ENCODE peak calls at places on chromosomes 12 and 14, in six cellular contexts. One of them, this sample, is unnamed.

GRCh38 chr14:65370890-65371289 is 41.6 kb upstream of the FUT8 start:
- DNase-seq in A549: no peak
- DNase-seq in GM12878: no peak
- DNase-seq in K562: no peak
- DNase-seq in endothelial cell of umbilical vein: no peak
- DNase-seq in HepG2: no peak
- DNase-seq in this sample: no peak

GRCh38 chr14:99264691-99265090 is 7.3 kb downstream of the BCL11B start:
- DNase-seq in A549: no peak
- DNase-seq in endothelial cell of umbilical vein: no peak
- DNase-seq in GM12878: no peak
- DNase-seq in HepG2: no peak
- DNase-seq in K562: no peak
- DNase-seq in this sample: no peak

GRCh38 chr12:124457287-124458219 is 109.9 kb downstream of the NCOR2 start:
- DNase-seq in GM12878: no peak
- DNase-seq in K562: no peak
- DNase-seq in A549: no peak
- DNase-seq in HepG2: no peak
- DNase-seq in endothelial cell of umbilical vein: no peak
- DNase-seq in this sample: peak

GRCh38 chr14:90697577-90698206 is 118.5 kb downstream of the TTC7B start:
- DNase-seq in K562: peak
- DNase-seq in A549: peak
- DNase-seq in GM12878: no peak
- DNase-seq in endothelial cell of umbilical vein: peak
- DNase-seq in HepG2: peak
- DNase-seq in this sample: peak

GRCh38 chr12:123654129-123654701 is 16.7 kb upstream of the TCTN2 start:
- DNase-seq in K562: no peak
- DNase-seq in A549: no peak
- DNase-seq in endothelial cell of umbilical vein: no peak
- DNase-seq in HepG2: no peak
- DNase-seq in GM12878: no peak
- DNase-seq in this sample: no peak

GRCh38 chr12:131943876-131944275 is 5.9 kb upstream of the EP400 start:
- DNase-seq in GM12878: no peak
- DNase-seq in HepG2: no peak
- DNase-seq in endothelial cell of umbilical vein: no peak
- DNase-seq in K562: no peak
- DNase-seq in A549: no peak
- DNase-seq in this sample: no peak

GRCh38 chr14:23665302-23666016 is 29.3 kb downstream of the DHRS2 start:
- DNase-seq in GM12878: no peak
- DNase-seq in endothelial cell of umbilical vein: no peak
- DNase-seq in K562: no peak
- DNase-seq in A549: no peak
- DNase-seq in HepG2: no peak
- DNase-seq in this sample: no peak

GRCh38 chr14:73784065-73784987 is 67.3 kb upstream of the PTGR2 start:
- DNase-seq in A549: no peak
- DNase-seq in GM12878: no peak
- DNase-seq in HepG2: no peak
- DNase-seq in endothelial cell of umbilical vein: no peak
- DNase-seq in K562: no peak
- DNase-seq in this sample: peak

GRCh38 chr12:102479984-102480383 is 379 bp downstream of the IGF1 start:
- DNase-seq in A549: no peak
- DNase-seq in endothelial cell of umbilical vein: no peak
- DNase-seq in K562: no peak
- DNase-seq in GM12878: no peak
- DNase-seq in HepG2: no peak
- DNase-seq in this sample: no peak

GRCh38 chr12:2265461-2266167 is 212.8 kb downstream of the CACNA1C start:
- DNase-seq in endothelial cell of umbilical vein: no peak
- DNase-seq in HepG2: no peak
- DNase-seq in K562: no peak
- DNase-seq in A549: no peak
- DNase-seq in GM12878: no peak
- DNase-seq in this sample: peak

GRCh38 chr12:24014853-24015590 is 65.6 kb upstream of the SOX5 start:
- DNase-seq in A549: no peak
- DNase-seq in GM12878: no peak
- DNase-seq in HepG2: no peak
- DNase-seq in endothelial cell of umbilical vein: no peak
- DNase-seq in K562: no peak
- DNase-seq in this sample: no peak

GRCh38 chr14:103267226-103267625 is 66.8 kb upstream of the EIF5 start:
- DNase-seq in HepG2: no peak
- DNase-seq in GM12878: no peak
- DNase-seq in endothelial cell of umbilical vein: no peak
- DNase-seq in A549: no peak
- DNase-seq in K562: no peak
- DNase-seq in this sample: no peak

GRCh38 chr12:116002890-116003536 is 274.5 kb downstream of the MED13L start:
- DNase-seq in HepG2: no peak
- DNase-seq in GM12878: no peak
- DNase-seq in endothelial cell of umbilical vein: no peak
- DNase-seq in K562: no peak
- DNase-seq in A549: peak
- DNase-seq in this sample: peak

GRCh38 chr14:83707056-83707455 is 1822.9 kb upstream of the FLRT2 start:
- DNase-seq in HepG2: no peak
- DNase-seq in endothelial cell of umbilical vein: peak
- DNase-seq in K562: no peak
- DNase-seq in A549: no peak
- DNase-seq in GM12878: no peak
- DNase-seq in this sample: no peak

GRCh38 chr12:122403115-122403770 is 19.2 kb downstream of the CLIP1 start:
- DNase-seq in HepG2: no peak
- DNase-seq in endothelial cell of umbilical vein: no peak
- DNase-seq in GM12878: no peak
- DNase-seq in A549: peak
- DNase-seq in K562: no peak
- DNase-seq in this sample: no peak

GRCh38 chr12:74820324-74820723 is 282.7 kb downstream of the ATXN7L3B start:
- DNase-seq in A549: peak
- DNase-seq in GM12878: no peak
- DNase-seq in HepG2: no peak
- DNase-seq in K562: no peak
- DNase-seq in endothelial cell of umbilical vein: no peak
- DNase-seq in this sample: no peak

GRCh38 chr12:45478931-45479330 is 250.6 kb upstream of the ARID2 start:
- DNase-seq in HepG2: no peak
- DNase-seq in endothelial cell of umbilical vein: no peak
- DNase-seq in GM12878: no peak
- DNase-seq in A549: no peak
- DNase-seq in K562: no peak
- DNase-seq in this sample: no peak

GRCh38 chr14:97703006-97703760 is 906.0 kb downstream of the VRK1 start:
- DNase-seq in A549: no peak
- DNase-seq in K562: no peak
- DNase-seq in HepG2: no peak
- DNase-seq in endothelial cell of umbilical vein: no peak
- DNase-seq in GM12878: peak
- DNase-seq in this sample: no peak

GRCh38 chr12:70393787-70394519 is 27.9 kb downstream of the KCNMB4 start:
- DNase-seq in HepG2: no peak
- DNase-seq in A549: no peak
- DNase-seq in K562: no peak
- DNase-seq in endothelial cell of umbilical vein: no peak
- DNase-seq in GM12878: no peak
- DNase-seq in this sample: no peak

GRCh38 chr12:21665816-21666215 is 8.2 kb upstream of the LDHB start:
- DNase-seq in K562: no peak
- DNase-seq in GM12878: no peak
- DNase-seq in endothelial cell of umbilical vein: no peak
- DNase-seq in HepG2: no peak
- DNase-seq in A549: no peak
- DNase-seq in this sample: no peak

GRCh38 chr12:85835810-85836715 is at the start of gene RASSF9:
- DNase-seq in HepG2: peak
- DNase-seq in GM12878: no peak
- DNase-seq in endothelial cell of umbilical vein: peak
- DNase-seq in K562: no peak
- DNase-seq in A549: peak
- DNase-seq in this sample: no peak

GRCh38 chr12:85833558-85833957 is 2.7 kb downstream of the RASSF9 start:
- DNase-seq in endothelial cell of umbilical vein: no peak
- DNase-seq in HepG2: no peak
- DNase-seq in GM12878: no peak
- DNase-seq in K562: no peak
- DNase-seq in A549: no peak
- DNase-seq in this sample: no peak

GRCh38 chr12:85834378-85834777 is 1.8 kb downstream of the RASSF9 start:
- DNase-seq in K562: no peak
- DNase-seq in A549: no peak
- DNase-seq in GM12878: no peak
- DNase-seq in endothelial cell of umbilical vein: peak
- DNase-seq in HepG2: no peak
- DNase-seq in this sample: no peak

GRCh38 chr12:85836716-85837100 is 499 bp upstream of the RASSF9 start:
- DNase-seq in A549: no peak
- DNase-seq in GM12878: no peak
- DNase-seq in K562: no peak
- DNase-seq in HepG2: no peak
- DNase-seq in endothelial cell of umbilical vein: no peak
- DNase-seq in this sample: no peak

DNA sequence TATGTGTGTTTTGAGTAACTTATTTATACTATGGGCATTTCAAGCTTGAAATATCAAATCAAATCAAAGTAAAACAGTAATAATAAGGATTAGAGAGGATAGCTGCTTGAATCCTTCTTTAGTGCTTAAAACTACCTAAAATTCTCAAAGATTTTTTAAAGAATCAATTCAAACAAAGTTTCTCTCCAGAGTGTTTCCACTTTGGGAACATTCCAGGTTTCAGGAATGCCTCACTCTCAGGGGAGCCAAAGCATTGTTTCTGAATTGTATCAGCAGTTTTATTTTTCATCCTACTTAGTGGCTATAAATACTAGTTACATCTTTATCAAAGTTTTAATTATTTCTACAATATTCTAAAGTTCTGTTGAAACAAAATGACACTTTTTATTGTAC is 796 bp downstream of the RASSF9 start:
- DNase-seq in GM12878: no peak
- DNase-seq in A549: no peak
- DNase-seq in endothelial cell of umbilical vein: peak
- DNase-seq in K562: no peak
- DNase-seq in HepG2: no peak
- DNase-seq in this sample: no peak
- H3K4me3 ChIP-seq in GM12878: no peak
- H3K4me3 ChIP-seq in A549: peak
- H3K4me3 ChIP-seq in endothelial cell of umbilical vein: peak
- H3K4me3 ChIP-seq in K562: no peak
- H3K4me3 ChIP-seq in HepG2: no peak
- H3K4me3 ChIP-seq in this sample: no peak

GRCh38 chr14:62592877-62593276 is 452.4 kb downstream of the KCNH5 start:
- DNase-seq in HepG2: no peak
- DNase-seq in endothelial cell of umbilical vein: no peak
- DNase-seq in K562: no peak
- DNase-seq in GM12878: no peak
- DNase-seq in A549: peak
- DNase-seq in this sample: no peak
- TF ChIP-seq MYC in HepG2: no peak
- TF ChIP-seq MYC in endothelial cell of umbilical vein: no peak
- TF ChIP-seq MYC in K562: no peak
- TF ChIP-seq MYC in GM12878: no peak
- TF ChIP-seq MYC in A549: no peak
- TF ChIP-seq MYC in this sample: no peak

GRCh38 chr12:75976113-75976512 is 55.5 kb downstream of the PHLDA1 start:
- DNase-seq in GM12878: no peak
- DNase-seq in K562: no peak
- DNase-seq in HepG2: no peak
- DNase-seq in A549: no peak
- DNase-seq in endothelial cell of umbilical vein: no peak
- DNase-seq in this sample: no peak

GRCh38 chr12:75977952-75978671 is 53.5 kb downstream of the PHLDA1 start:
- DNase-seq in K562: peak
- DNase-seq in endothelial cell of umbilical vein: peak
- DNase-seq in HepG2: peak
- DNase-seq in A549: peak
- DNase-seq in GM12878: peak
- DNase-seq in this sample: peak

GRCh38 chr12:75976913-75977312 is 54.7 kb downstream of the PHLDA1 start:
- DNase-seq in GM12878: no peak
- DNase-seq in HepG2: no peak
- DNase-seq in A549: no peak
- DNase-seq in endothelial cell of umbilical vein: no peak
- DNase-seq in K562: no peak
- DNase-seq in this sample: no peak

GRCh38 chr12:75978677-75979076 is 52.9 kb downstream of the PHLDA1 start:
- DNase-seq in GM12878: no peak
- DNase-seq in endothelial cell of umbilical vein: no peak
- DNase-seq in K562: no peak
- DNase-seq in HepG2: no peak
- DNase-seq in A549: no peak
- DNase-seq in this sample: no peak

GRCh38 chr12:75977590-75977951 is 54.0 kb downstream of the PHLDA1 start:
- DNase-seq in K562: no peak
- DNase-seq in HepG2: no peak
- DNase-seq in GM12878: no peak
- DNase-seq in A549: no peak
- DNase-seq in endothelial cell of umbilical vein: no peak
- DNase-seq in this sample: no peak
- H3K4me3 ChIP-seq in K562: no peak
- H3K4me3 ChIP-seq in HepG2: peak
- H3K4me3 ChIP-seq in GM12878: no peak
- H3K4me3 ChIP-seq in A549: no peak
- H3K4me3 ChIP-seq in endothelial cell of umbilical vein: no peak
- H3K4me3 ChIP-seq in this sample: no peak

DNA sequence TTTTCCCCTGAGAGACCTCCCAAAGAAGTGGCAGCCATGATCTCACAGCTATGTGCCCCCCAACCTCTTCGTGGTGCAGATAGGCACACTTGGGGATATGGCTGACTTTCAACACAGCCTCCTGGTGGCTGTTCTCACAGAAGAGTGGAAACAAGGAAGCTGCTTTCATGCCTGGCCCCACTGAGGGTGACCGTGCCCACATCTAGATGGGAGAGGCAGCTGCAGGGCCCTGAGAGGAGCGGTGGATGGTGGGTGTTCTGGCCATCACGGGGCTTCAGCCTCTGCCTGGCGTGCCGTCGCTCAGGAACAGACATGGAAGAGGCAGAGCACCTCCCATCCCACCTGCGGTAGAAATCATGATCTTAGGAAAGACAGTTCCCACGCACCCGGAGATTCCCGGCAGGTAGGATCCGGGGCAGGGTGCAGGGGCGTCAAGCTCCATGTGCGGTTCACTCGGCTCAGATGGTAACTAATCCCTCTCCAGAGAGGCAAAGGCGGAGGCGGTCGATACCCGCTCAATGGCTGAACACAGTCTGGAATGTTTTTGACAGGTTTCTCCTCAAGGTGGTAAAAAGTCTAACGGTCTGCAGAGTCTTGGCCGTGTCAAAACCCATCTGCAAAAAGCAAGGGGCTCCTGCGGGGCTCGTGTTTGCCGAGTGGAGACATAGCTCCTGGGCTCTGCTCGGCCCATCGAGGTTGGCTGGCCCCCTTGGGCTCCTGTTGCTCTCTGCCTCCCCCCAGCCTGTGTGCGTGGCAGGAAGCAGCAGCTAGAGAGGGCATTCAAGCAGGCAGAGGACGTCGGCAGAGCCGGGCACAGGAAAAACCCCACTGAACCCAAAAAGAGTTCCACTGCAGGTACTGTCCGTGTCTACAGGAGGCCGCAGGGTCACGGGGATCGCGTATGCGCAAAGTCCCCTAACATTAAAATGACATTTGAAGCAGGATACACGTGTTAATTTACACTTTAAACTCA is 225.2 kb upstream of the RTL1 start:
- DNase-seq in A549: no peak
- DNase-seq in endothelial cell of umbilical vein: no peak
- DNase-seq in GM12878: no peak
- DNase-seq in HepG2: no peak
- DNase-seq in K562: no peak
- DNase-seq in this sample: no peak
- TF ChIP-seq MYC in A549: no peak
- TF ChIP-seq MYC in endothelial cell of umbilical vein: no peak
- TF ChIP-seq MYC in GM12878: no peak
- TF ChIP-seq MYC in HepG2: no peak
- TF ChIP-seq MYC in K562: no peak
- TF ChIP-seq MYC in this sample: no peak

This sample was measured in NB4.